ENCODE peak calls at places on chromosomes 16 and 17, in eight cellular contexts. A is A549; Z is iris pigment epithelial cell; Y is HEK293T; K is astrocyte of the spinal cord; P is CD4-positive, alpha-beta T cell; H is stimulated activated CD8-positive, alpha-beta memory T cell treated with anti-CD3 and anti-CD28 coated beads, Interleukin-4, amount 100 ng/mL, for 1 hour; J is bronchial epithelial cell. S is an unnamed sample.

GRCh38 chr17:8375738-8376259 is 705 bp downstream of the KRABD2 start:
- DNase-seq in Y (no peak), K (no peak), H (no peak), J (peak), P (no peak), Z (peak), A (no peak), S (no peak)

GRCh38 chr17:73043686-73044581 is 48.6 kb downstream of the SLC39A11 start:
- DNase-seq in H (no peak), J (peak), Y (no peak), A (no peak), Z (peak), P (no peak), K (peak), S (no peak)

GRCh38 chr17:37490022-37490587 is 414 bp downstream of the DUSP14 start:
- DNase-seq in Y (peak), Z (peak), K (peak), A (peak), J (peak), H (peak), P (peak), S (peak)

GRCh38 chr16:67767953-67768352 is 38.4 kb downstream of the RANBP10 start:
- DNase-seq in P (no peak), J (peak), K (peak), Y (no peak), Z (peak), H (no peak), A (no peak), S (no peak)

GRCh38 chr17:31061678-31062077 is 33.1 kb upstream of the NF1 start:
- DNase-seq in K (no peak), Y (no peak), A (no peak), J (no peak), Z (no peak), P (no peak), H (no peak), S (no peak)

GRCh38 chr16:79519448-79519847 is 81.1 kb downstream of the MAF start:
- DNase-seq in A (no peak), J (no peak), Y (no peak), Z (no peak), H (no peak), P (no peak), K (no peak), S (no peak)

GRCh38 chr16:1989209-1989825 is 453 bp upstream of the SYNGR3 start:
- DNase-seq in J (no peak), Z (no peak), K (no peak), A (no peak), Y (no peak), P (no peak), H (no peak), S (no peak)

GRCh38 chr17:27667656-27668487 is 36.9 kb downstream of the LGALS9 start:
- DNase-seq in K (no peak), Y (no peak), Z (no peak), P (no peak), H (no peak), A (no peak), J (no peak), S (no peak)

GRCh38 chr16:15766918-15767317 is 89.9 kb downstream of the MYH11 start:
- DNase-seq in A (no peak), P (no peak), Z (no peak), H (no peak), K (no peak), J (no peak), Y (no peak), S (no peak)

GRCh38 chr17:83154311-83155127 is 75.1 kb downstream of the METRNL start:
- DNase-seq in H (no peak), P (no peak), J (no peak), K (no peak), Z (no peak), Y (no peak), A (no peak), S (no peak)

GRCh38 chr16:71626858-71627213 is 852 bp downstream of the MARVELD3 start:
- DNase-seq in A (peak), Z (no peak), Y (no peak), J (peak), K (no peak), P (no peak), H (no peak), S (no peak)

GRCh38 chr16:54080524-54081008 is 206.0 kb downstream of the IRX3 start:
- DNase-seq in Y (no peak), A (peak), H (no peak), K (peak), P (no peak), J (peak), Z (peak), S (peak)

GRCh38 chr16:88886915-88887521 is 20.6 kb upstream of the PABPN1L start:
- DNase-seq in A (no peak), K (no peak), Y (no peak), J (no peak), P (no peak), Z (no peak), H (no peak), S (no peak)

GRCh38 chr17:27276653-27277156 is 17.2 kb upstream of the WSB1 start:
- DNase-seq in Z (no peak), K (no peak), J (no peak), A (no peak), P (no peak), Y (no peak), H (no peak), S (no peak)

S was measured in Caki2.